ENCODE peak calls at places on chromosomes 11 and 22, in eight cellular contexts. Y, P, C, M, W, G, I and U are unnamed samples.

GRCh38 chr11:119337581-119338317 is 2.9 kb downstream of the C1QTNF5 start:
- DNase-seq in P (peak), W (no peak), Y (peak), C (peak), I (peak), G (no peak), M (no peak), U (peak)

GRCh38 chr22:39907035-39907434 is 6.2 kb downstream of the GRAP2 start:
- DNase-seq in Y (no peak), C (no peak), M (no peak), I (no peak), G (no peak), W (no peak), P (no peak), U (no peak)

GRCh38 chr11:117917591-117917990 is 11.6 kb downstream of the TMPRSS13 start:
- DNase-seq in G (no peak), Y (no peak), P (no peak), M (no peak), C (no peak), I (no peak), W (no peak), U (no peak)

GRCh38 chr11:64151337-64151736 is 14.6 kb downstream of the MACROD1 start:
- DNase-seq in M (no peak), I (no peak), Y (no peak), W (no peak), P (no peak), C (no peak), G (no peak), U (no peak)

GRCh38 chr22:30191049-30191701 is 55.4 kb downstream of the LIF start:
- DNase-seq in P (no peak), W (no peak), G (no peak), M (no peak), I (no peak), Y (no peak), C (no peak), U (no peak)

GRCh38 chr22:36977947-36978660 is 41.1 kb downstream of the TST start:
- DNase-seq in Y (peak), C (peak), I (peak), G (peak), P (peak), W (peak), M (peak), U (peak)

GRCh38 chr11:106585061-106585460 is 433.2 kb downstream of the GUCY1A2 start:
- DNase-seq in C (no peak), M (peak), G (no peak), P (peak), I (peak), Y (peak), W (no peak), U (no peak)

GRCh38 chr11:12090061-12090572 is 20.3 kb upstream of the MICAL2 start:
- DNase-seq in I (peak), C (peak), W (no peak), Y (no peak), G (no peak), M (no peak), P (no peak), U (no peak)

GRCh38 chr11:13884159-13884799 is 78.2 kb upstream of the SPON1 start:
- DNase-seq in W (no peak), M (no peak), C (no peak), Y (no peak), I (no peak), P (no peak), G (no peak), U (peak)

GRCh38 chr11:96213500-96213899 is 129.5 kb downstream of the MAML2 start:
- DNase-seq in G (no peak), I (peak), W (no peak), Y (no peak), C (no peak), M (peak), P (no peak), U (peak)

GRCh38 chr11:65287601-65288000 is 25.8 kb downstream of the POLA2 start:
- DNase-seq in M (no peak), Y (no peak), I (no peak), C (no peak), P (no peak), W (no peak), G (no peak), U (no peak)

GRCh38 chr11:131889146-131889577 is 518.7 kb downstream of the NTM start:
- DNase-seq in I (peak), C (no peak), P (peak), Y (peak), G (no peak), M (peak), W (no peak), U (peak)

GRCh38 chr11:17208257-17208999 is 642 bp upstream of the PIK3C2A start:
- DNase-seq in G (peak), P (peak), M (no peak), C (no peak), Y (peak), I (peak), W (no peak), U (peak)

GRCh38 chr11:44029507-44029845 is 18.3 kb upstream of the ACCSL start:
- DNase-seq in M (no peak), I (no peak), P (peak), G (no peak), W (no peak), Y (no peak), C (no peak), U (no peak)

GRCh38 chr11:134572741-134573675 is 161.0 kb upstream of the B3GAT1 start:
- DNase-seq in W (no peak), Y (no peak), P (no peak), M (no peak), I (no peak), G (no peak), C (no peak), U (no peak)

GRCh38 chr11:26204839-26205238 is 127.1 kb upstream of the ANO3 start:
- DNase-seq in M (no peak), W (no peak), P (no peak), Y (no peak), C (no peak), I (no peak), G (no peak), U (no peak)
- TF ChIP-seq CTCF in M (no peak), W (no peak), P (no peak), Y (no peak), C (no peak), I (no peak), G (no peak), U (no peak)

GRCh38 chr11:22626573-22627239 is 1.1 kb upstream of the FANCF start:
- DNase-seq in C (no peak), P (no peak), I (no peak), W (no peak), G (no peak), Y (no peak), M (no peak), U (no peak)
- H3K4me3 ChIP-seq in C (peak), P (no peak), I (no peak), W (peak), G (no peak), Y (peak), M (no peak), U (no peak)

DNA sequence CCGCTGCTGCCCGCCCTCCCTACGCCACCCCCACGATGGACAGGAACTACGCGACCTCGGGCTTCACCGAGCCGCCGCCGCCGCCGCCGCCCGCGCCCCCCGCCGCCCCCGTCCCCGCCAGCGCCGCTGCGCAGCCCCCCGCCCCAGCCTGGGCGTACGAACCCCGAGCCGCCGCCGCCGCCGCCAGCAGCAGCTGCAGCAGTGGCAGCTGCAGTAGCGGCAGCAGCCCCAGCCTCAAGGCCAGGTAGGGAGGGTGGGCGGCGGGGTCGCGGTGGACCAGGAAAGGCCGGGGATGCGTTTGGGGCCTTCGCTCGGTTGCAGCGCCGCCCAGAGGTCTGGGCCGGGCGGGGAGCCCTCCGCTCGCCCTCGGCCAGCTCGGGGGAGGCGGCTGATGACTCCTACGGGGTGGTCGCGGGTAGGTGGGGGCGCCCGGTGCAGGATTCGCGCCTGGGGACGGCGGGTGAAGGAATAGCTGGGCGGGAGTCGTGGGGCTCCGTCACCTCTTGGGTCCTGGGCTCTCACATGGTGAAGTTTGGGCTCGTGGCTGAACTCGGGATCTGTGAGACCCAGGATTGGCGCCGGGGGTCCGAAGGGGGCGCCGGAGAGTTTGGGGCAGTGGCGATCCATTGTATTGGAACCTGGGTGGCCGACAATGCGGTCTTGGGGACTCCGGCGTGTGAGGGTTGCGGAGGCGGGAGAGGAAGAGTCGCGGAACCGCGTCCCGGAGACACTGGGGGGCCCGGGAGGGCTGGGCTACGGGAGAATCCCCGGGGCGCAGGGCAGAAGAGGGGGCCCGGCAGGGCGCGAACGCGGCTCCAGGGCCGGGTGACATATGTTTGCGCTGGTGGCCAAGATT is 708 bp downstream of the QSER1 start:
- DNase-seq in Y (peak), P (peak), G (peak), I (peak), M (no peak), W (peak), C (peak), U (no peak)
- TF ChIP-seq CTCF in Y (peak), P (peak), G (peak), I (peak), M (peak), W (peak), C (peak), U (peak)

DNA sequence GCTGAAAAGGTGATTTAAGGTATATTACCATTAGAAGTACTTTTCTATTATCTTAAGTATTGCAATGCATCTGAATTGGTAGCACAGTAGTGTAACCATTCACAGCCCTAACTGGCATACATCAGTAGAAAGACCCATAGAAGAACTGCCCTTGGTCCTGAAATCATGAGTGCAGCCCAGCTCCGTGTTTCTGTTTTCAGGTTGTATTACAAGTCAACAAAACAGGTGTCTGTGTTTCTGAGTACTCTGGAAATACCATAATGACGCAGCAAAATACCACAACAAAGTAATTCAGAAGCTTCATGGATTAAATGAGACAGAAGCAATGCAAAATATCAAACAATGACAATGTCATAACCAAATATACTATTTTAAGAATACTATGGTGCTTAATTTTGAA is 226.3 kb downstream of the OPCML start:
- DNase-seq in I (no peak), G (no peak), W (no peak), P (peak), M (no peak), Y (peak), C (no peak), U (no peak)
- H3K4me3 ChIP-seq in I (no peak), G (no peak), W (no peak), P (no peak), M (no peak), Y (no peak), C (no peak), U (no peak)

DNA sequence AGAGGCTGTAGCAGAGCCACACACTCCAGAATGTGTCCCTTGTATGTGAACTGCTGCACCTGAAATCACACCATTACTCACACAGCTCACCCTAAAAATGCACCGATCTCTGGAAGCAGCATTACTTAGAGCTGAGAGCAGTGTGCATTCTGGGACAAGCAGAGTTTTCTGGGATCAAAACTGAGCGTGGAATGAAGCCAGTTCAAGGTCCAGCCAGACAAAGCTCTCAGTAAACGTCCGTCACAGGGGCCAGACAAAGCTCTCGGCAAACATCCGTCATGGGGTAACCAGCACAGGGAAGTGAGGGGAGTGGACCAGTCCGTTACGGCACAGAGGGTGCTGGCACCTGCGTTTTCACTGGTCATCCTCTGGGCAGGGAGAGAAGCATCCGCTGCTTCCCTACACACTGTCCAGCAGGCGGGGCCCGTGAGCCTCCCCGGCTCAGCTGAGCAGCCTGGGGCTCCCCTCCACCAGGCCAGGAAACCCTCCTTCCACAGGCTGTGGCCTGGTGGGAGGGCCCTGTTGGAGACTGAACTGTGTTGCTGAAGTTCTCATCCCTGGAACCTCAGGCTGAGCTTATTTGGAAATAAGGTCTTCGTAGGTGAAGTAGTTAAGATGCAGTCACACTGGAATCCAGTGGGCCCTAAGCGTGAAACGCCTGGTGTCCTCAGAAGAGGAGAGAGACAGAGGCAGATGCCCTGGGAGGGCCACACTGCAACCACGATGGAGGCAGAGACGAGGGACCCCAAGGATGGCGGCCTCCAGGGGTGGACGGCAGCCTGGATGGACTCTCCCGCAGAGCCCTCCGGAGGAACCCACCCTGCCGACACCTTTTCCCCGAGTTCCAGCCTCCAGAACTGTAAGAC is 883.9 kb downstream of the BRD1 start:
- DNase-seq in M (no peak), W (no peak), G (peak), P (peak), Y (no peak), I (no peak), C (no peak), U (no peak)
- TF ChIP-seq CTCF in M (peak), W (peak), G (peak), P (peak), Y (no peak), I (no peak), C (peak), U (peak)